ENCODE peak calls at places on chromosome 21, in four cellular contexts. X is HepG2, H is H1, C is K562. T is an unnamed sample.
A peak's percentile ranks its signal among the peaks of the same experiment; 100 is the strongest.

GRCh38 chr21:36728371-36729111 is 29.6 kb downstream of the SIM2 start:
- DNase-seq in C (no peak), X (no peak), H (no peak), T (no peak)

GRCh38 chr21:33299181-33299752 is 25.5 kb upstream of the IFNAR1 start:
- DNase-seq in H (no peak), X (no peak), C (no peak), T (peak; percentile 25)

GRCh38 chr21:36596174-36596573 is 102.7 kb upstream of the SIM2 start:
- DNase-seq in H (no peak), C (no peak), X (no peak), T (no peak)

GRCh38 chr21:16241500-16241963 is 511.8 kb downstream of the USP25 start:
- DNase-seq in C (no peak), H (peak; percentile 46), X (no peak), T (no peak)

GRCh38 chr21:34877485-34878128 is 171.5 kb downstream of the RUNX1 start:
- DNase-seq in H (no peak), C (no peak), X (no peak), T (no peak)

GRCh38 chr21:36209626-36210171 is 53.1 kb downstream of the DOP1B start:
- DNase-seq in X (peak; percentile 71), H (no peak), C (peak; percentile 72), T (no peak)

GRCh38 chr21:16800536-16800935 is 712.3 kb upstream of the CXADR start:
- DNase-seq in X (no peak), C (no peak), H (no peak), T (no peak)

GRCh38 chr21:42677339-42678117 is 24.1 kb downstream of the PDE9A start:
- DNase-seq in C (peak; percentile 30), X (no peak), H (no peak), T (no peak)

GRCh38 chr21:43775190-43775589 is 918 bp downstream of the CSTB start:
- DNase-seq in X (no peak), C (no peak), H (no peak), T (no peak)
- H3K79me2 ChIP-seq in X (peaks cover 12% of the 10 kb centered on the region), C (peaks cover 18% of the 10 kb centered on the region), H (peaks cover 19% of the 10 kb centered on the region), T (peaks cover 10% of the 10 kb centered on the region)

GRCh38 chr21:45292399-45293213 is 4.9 kb upstream of the POFUT2 start:
- DNase-seq in C (peak; percentile 89), H (peak; percentile 65), X (peak; percentile 76), T (no peak)

GRCh38 chr21:45289655-45290515 is 2.2 kb upstream of the POFUT2 start:
- DNase-seq in X (no peak), H (no peak), C (peak; percentile 32), T (no peak)

GRCh38 chr21:45290948-45291612 is 3.4 kb upstream of the POFUT2 start:
- DNase-seq in C (no peak), X (no peak), H (no peak), T (no peak)

GRCh38 chr21:45293214-45293725 is 5.6 kb upstream of the POFUT2 start:
- DNase-seq in X (no peak), C (no peak), H (no peak), T (no peak)

GRCh38 chr21:45291613-45292398 is 4.1 kb upstream of the POFUT2 start:
- DNase-seq in H (no peak), X (no peak), C (no peak), T (no peak)
- TF ChIP-seq CEBPB in H (no peak), X (no peak), C (no peak), T (no peak)

GRCh38 chr21:26840912-26841311 is 4.3 kb downstream of the ADAMTS1 start:
- DNase-seq in X (no peak), C (no peak), H (no peak), T (no peak)
- TF ChIP-seq CHD2 in X (no peak), C (no peak), H (no peak), T (no peak)

DNA sequence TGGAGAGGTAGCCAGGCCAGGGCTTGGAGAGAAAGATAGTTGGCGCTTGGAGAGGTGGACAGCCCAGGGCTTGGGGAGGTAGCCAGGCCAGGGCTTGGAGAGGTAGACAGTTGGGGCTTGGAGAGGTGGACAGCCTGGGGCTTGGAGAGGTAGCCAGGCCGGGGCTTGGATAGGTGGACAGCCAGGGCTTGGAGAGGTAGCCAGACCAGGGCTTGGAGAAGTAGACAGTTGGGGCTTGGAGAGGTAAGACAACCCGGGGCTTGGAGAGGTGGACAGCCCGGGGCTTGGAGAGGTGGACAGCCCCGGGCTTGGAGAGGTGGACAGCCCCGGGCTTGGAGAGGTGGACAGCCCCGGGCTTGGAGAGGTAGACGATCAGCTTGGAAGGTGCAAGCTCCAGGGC is 7.7 kb downstream of the LSS start:
- DNase-seq in X (no peak), H (no peak), C (no peak), T (no peak)
- H3K79me2 ChIP-seq in X (peaks cover 57% of the 10 kb centered on the region), H (peaks cover 42% of the 10 kb centered on the region), C (peaks cover 36% of the 10 kb centered on the region), T (peaks cover 9% of the 10 kb centered on the region)

GRCh38 chr21:41250519-41250918 is 66.1 kb upstream of the FAM3B start:
- DNase-seq in C (no peak), H (no peak), X (no peak), T (no peak)
- TF ChIP-seq CEBPB in C (no peak), H (no peak), X (no peak), T (no peak)

GRCh38 chr21:14712121-14712520 is 166.0 kb upstream of the SAMSN1 start:
- DNase-seq in H (no peak), X (no peak), C (no peak), T (no peak)
- TF ChIP-seq CHD2 in H (no peak), X (no peak), C (no peak), T (no peak)

GRCh38 chr21:46116846-46117585 is 19.1 kb downstream of the COL6A2 start:
- DNase-seq in H (no peak), C (no peak), X (no peak), T (no peak)

GRCh38 chr21:46113497-46114176 is 15.7 kb downstream of the COL6A2 start:
- DNase-seq in X (no peak), H (no peak), C (no peak), T (no peak)

GRCh38 chr21:46116189-46116845 is 18.4 kb downstream of the COL6A2 start:
- DNase-seq in X (no peak), H (no peak), C (no peak), T (no peak)

GRCh38 chr21:46114963-46115362 is 17.1 kb downstream of the COL6A2 start:
- DNase-seq in X (no peak), H (no peak), C (no peak), T (no peak)

GRCh38 chr21:46115441-46116188 is 17.7 kb downstream of the COL6A2 start:
- DNase-seq in H (no peak), C (no peak), X (no peak), T (no peak)
- H3K79me2 ChIP-seq in H (no peaks in the 10 kb centered on the region), C (no peaks in the 10 kb centered on the region), X (no peaks in the 10 kb centered on the region), T (no peaks in the 10 kb centered on the region)

T was measured in GM12878.